ENCODE peak calls at places on chromosomes 5 and 9, in four cellular contexts. P is GM12878, J is K562, N is HepG2. I is an unnamed sample.

GRCh38 chr5:91129748-91130147 is 253.4 kb downstream of the ARRDC3 start:
- DNase-seq in P (no peak), J (no peak), N (no peak), I (no peak)

GRCh38 chr9:128124873-128125574 is 2.5 kb downstream of the PTGES2 start:
- DNase-seq in P (peak; percentile 35), J (peak; percentile 85), N (peak; percentile 57), I (peak; percentile 55)

GRCh38 chr5:124732891-124733670 is 13.4 kb downstream of the ZNF608 start:
- DNase-seq in P (no peak), J (no peak), N (no peak), I (no peak)

GRCh38 chr9:133943781-133944745 is 48.1 kb downstream of the VAV2 start:
- DNase-seq in P (no peak), J (no peak), N (no peak), I (no peak)

GRCh38 chr5:122195784-122196394 is 66.5 kb downstream of the ZNF474 start:
- DNase-seq in P (no peak), J (peak; percentile 53), N (peak; percentile 11), I (peak; percentile 50)

GRCh38 chr5:10319202-10319851 is 11.6 kb upstream of the CMBL start:
- DNase-seq in P (no peak), J (peak; percentile 96), N (peak; percentile 37), I (no peak)

GRCh38 chr9:127035423-127035822 is 87.0 kb downstream of the ANGPTL2 start:
- DNase-seq in P (no peak), J (no peak), N (no peak), I (no peak)

GRCh38 chr9:33163433-33164137 is 3.6 kb downstream of the B4GALT1 start:
- DNase-seq in P (no peak), J (no peak), N (no peak), I (no peak)

GRCh38 chr5:15943487-15943886 is 236.1 kb downstream of the MARCHF11 start:
- DNase-seq in P (no peak), J (no peak), N (no peak), I (no peak)

GRCh38 chr5:115543365-115543700 is 1.2 kb downstream of the FEM1C start:
- DNase-seq in P (no peak), J (no peak), N (peak; percentile 79), I (no peak)

GRCh38 chr9:16120727-16121126 is 567.9 kb downstream of the CCDC171 start:
- DNase-seq in P (no peak), J (no peak), N (no peak), I (no peak)

GRCh38 chr9:16121168-16121567 is 568.3 kb downstream of the CCDC171 start:
- DNase-seq in P (no peak), J (no peak), N (no peak), I (no peak)

GRCh38 chr9:16119861-16120641 is 567.2 kb downstream of the CCDC171 start:
- DNase-seq in P (no peak), J (no peak), N (no peak), I (no peak)

GRCh38 chr9:16119261-16119660 is 566.4 kb downstream of the CCDC171 start:
- DNase-seq in P (no peak), J (no peak), N (no peak), I (no peak)

GRCh38 chr9:16121593-16121992 is 568.8 kb downstream of the CCDC171 start:
- DNase-seq in P (no peak), J (no peak), N (no peak), I (no peak)
- TF ChIP-seq SP1 in P (no peak), J (no peak), N (no peak), I (no peak)

GRCh38 chr5:39001683-39002082 is 72.5 kb downstream of the RICTOR start:
- DNase-seq in P (no peak), J (no peak), N (no peak), I (no peak)

GRCh38 chr5:39009981-39010380 is 64.2 kb downstream of the RICTOR start:
- DNase-seq in P (no peak), J (no peak), N (no peak), I (no peak)

GRCh38 chr5:39006650-39007049 is 67.5 kb downstream of the RICTOR start:
- DNase-seq in P (no peak), J (no peak), N (no peak), I (no peak)

GRCh38 chr5:39009280-39009679 is 64.9 kb downstream of the RICTOR start:
- DNase-seq in P (no peak), J (no peak), N (no peak), I (no peak)

GRCh38 chr5:39005566-39006232 is 68.5 kb downstream of the RICTOR start:
- DNase-seq in P (no peak), J (peak; percentile 66), N (peak; percentile 12), I (no peak)
- TF ChIP-seq FOXK2 in P (no peak), J (no peak), N (no peak), I (no peak)

GRCh38 chr9:35859310-35859994 is 10.7 kb downstream of the OR13J1 start:
- DNase-seq in P (no peak), J (no peak), N (no peak), I (no peak)
- TF ChIP-seq SP1 in P (no peak), J (no peak), N (no peak), I (no peak)

GRCh38 chr5:141564216-141564692 is 54.5 kb downstream of the DIAPH1 start:
- DNase-seq in P (peak; percentile 84), J (peak; percentile 91), N (peak; percentile 95), I (peak; percentile 69)
- TF ChIP-seq FOXK2 in P (peak; percentile 46), J (peak; percentile 94), N (no peak), I (no peak)

GRCh38 chr9:93480262-93480661 is 26.9 kb upstream of the FAM120AOS start:
- DNase-seq in P (no peak), J (no peak), N (no peak), I (no peak)
- TF ChIP-seq SP1 in P (no peak), J (no peak), N (no peak), I (no peak)